ENCODE peak calls at places on chromosomes 2 and 18, in ten cellular contexts. One of them, this sample, is unnamed.

GRCh38 chr18:8703181-8703638 is 2.1 kb upstream of the MTCL1 start:
- DNase-seq in transverse colon: no peak
- DNase-seq in Daoy: no peak
- DNase-seq in RCC 7860: no peak
- DNase-seq in cardiac fibroblast: no peak
- DNase-seq in GM12865: no peak
- DNase-seq in GM06990: no peak
- DNase-seq in foreskin fibroblast: no peak
- DNase-seq in retina: peak
- DNase-seq in HuH-7.5: no peak
- DNase-seq in this sample: no peak

GRCh38 chr2:98148968-98149697 is 62.2 kb downstream of the VWA3B start:
- DNase-seq in HuH-7.5: no peak
- DNase-seq in transverse colon: no peak
- DNase-seq in GM06990: no peak
- DNase-seq in GM12865: no peak
- DNase-seq in retina: no peak
- DNase-seq in foreskin fibroblast: peak
- DNase-seq in Daoy: peak
- DNase-seq in RCC 7860: no peak
- DNase-seq in cardiac fibroblast: peak
- DNase-seq in this sample: no peak

GRCh38 chr2:172350844-172351480 is 76.4 kb upstream of the ITGA6 start:
- DNase-seq in foreskin fibroblast: no peak
- DNase-seq in RCC 7860: no peak
- DNase-seq in HuH-7.5: no peak
- DNase-seq in cardiac fibroblast: no peak
- DNase-seq in GM06990: no peak
- DNase-seq in Daoy: no peak
- DNase-seq in transverse colon: no peak
- DNase-seq in GM12865: no peak
- DNase-seq in retina: no peak
- DNase-seq in this sample: no peak

GRCh38 chr2:33230133-33230618 is 246.3 kb upstream of the RASGRP3 start:
- DNase-seq in GM06990: no peak
- DNase-seq in cardiac fibroblast: no peak
- DNase-seq in transverse colon: no peak
- DNase-seq in retina: no peak
- DNase-seq in HuH-7.5: no peak
- DNase-seq in GM12865: no peak
- DNase-seq in foreskin fibroblast: no peak
- DNase-seq in RCC 7860: no peak
- DNase-seq in Daoy: no peak
- DNase-seq in this sample: no peak

GRCh38 chr2:39541011-39541930 is 104.2 kb upstream of the MAP4K3 start:
- DNase-seq in RCC 7860: no peak
- DNase-seq in Daoy: no peak
- DNase-seq in GM06990: no peak
- DNase-seq in HuH-7.5: peak
- DNase-seq in transverse colon: no peak
- DNase-seq in retina: no peak
- DNase-seq in foreskin fibroblast: no peak
- DNase-seq in GM12865: no peak
- DNase-seq in cardiac fibroblast: no peak
- DNase-seq in this sample: no peak

GRCh38 chr2:96099861-96100798 is 16.2 kb downstream of the ADRA2B start:
- DNase-seq in Daoy: no peak
- DNase-seq in retina: peak
- DNase-seq in GM12865: no peak
- DNase-seq in foreskin fibroblast: no peak
- DNase-seq in HuH-7.5: no peak
- DNase-seq in GM06990: no peak
- DNase-seq in cardiac fibroblast: no peak
- DNase-seq in transverse colon: peak
- DNase-seq in RCC 7860: no peak
- DNase-seq in this sample: no peak

GRCh38 chr2:205914736-205915510 is 171.1 kb downstream of the INO80D start:
- DNase-seq in GM12865: no peak
- DNase-seq in HuH-7.5: no peak
- DNase-seq in Daoy: no peak
- DNase-seq in retina: peak
- DNase-seq in RCC 7860: no peak
- DNase-seq in transverse colon: no peak
- DNase-seq in foreskin fibroblast: no peak
- DNase-seq in GM06990: no peak
- DNase-seq in cardiac fibroblast: no peak
- DNase-seq in this sample: no peak

GRCh38 chr2:102677219-102678215 is 58.2 kb downstream of the SLC9A2 start:
- DNase-seq in retina: no peak
- DNase-seq in cardiac fibroblast: peak
- DNase-seq in GM12865: no peak
- DNase-seq in HuH-7.5: no peak
- DNase-seq in transverse colon: no peak
- DNase-seq in Daoy: no peak
- DNase-seq in foreskin fibroblast: no peak
- DNase-seq in GM06990: no peak
- DNase-seq in RCC 7860: no peak
- DNase-seq in this sample: no peak

GRCh38 chr18:45636110-45636509 is 20.8 kb downstream of the SLC14A2 start:
- DNase-seq in HuH-7.5: no peak
- DNase-seq in GM06990: no peak
- DNase-seq in Daoy: no peak
- DNase-seq in cardiac fibroblast: no peak
- DNase-seq in foreskin fibroblast: no peak
- DNase-seq in RCC 7860: no peak
- DNase-seq in transverse colon: no peak
- DNase-seq in retina: no peak
- DNase-seq in GM12865: no peak
- DNase-seq in this sample: no peak

GRCh38 chr2:233638836-233639235 is 2.6 kb downstream of the UGT1A10 start:
- DNase-seq in Daoy: peak
- DNase-seq in HuH-7.5: no peak
- DNase-seq in foreskin fibroblast: no peak
- DNase-seq in GM12865: peak
- DNase-seq in GM06990: no peak
- DNase-seq in transverse colon: peak
- DNase-seq in RCC 7860: no peak
- DNase-seq in retina: no peak
- DNase-seq in cardiac fibroblast: no peak
- DNase-seq in this sample: no peak

GRCh38 chr18:62018761-62019041 is 125.9 kb upstream of the RNF152 start:
- DNase-seq in Daoy: no peak
- DNase-seq in cardiac fibroblast: no peak
- DNase-seq in RCC 7860: no peak
- DNase-seq in foreskin fibroblast: no peak
- DNase-seq in HuH-7.5: no peak
- DNase-seq in GM12865: peak
- DNase-seq in retina: no peak
- DNase-seq in GM06990: no peak
- DNase-seq in transverse colon: no peak
- DNase-seq in this sample: no peak

GRCh38 chr18:67926929-67927864 is 410.7 kb upstream of the DSEL start:
- DNase-seq in transverse colon: no peak
- DNase-seq in HuH-7.5: no peak
- DNase-seq in GM06990: no peak
- DNase-seq in cardiac fibroblast: no peak
- DNase-seq in RCC 7860: no peak
- DNase-seq in GM12865: no peak
- DNase-seq in retina: no peak
- DNase-seq in Daoy: no peak
- DNase-seq in foreskin fibroblast: peak
- DNase-seq in this sample: no peak

GRCh38 chr18:2223394-2223793 is 347.9 kb downstream of the METTL4 start:
- DNase-seq in GM06990: no peak
- DNase-seq in retina: no peak
- DNase-seq in foreskin fibroblast: no peak
- DNase-seq in HuH-7.5: no peak
- DNase-seq in Daoy: no peak
- DNase-seq in RCC 7860: no peak
- DNase-seq in transverse colon: no peak
- DNase-seq in cardiac fibroblast: peak
- DNase-seq in GM12865: no peak
- DNase-seq in this sample: no peak

GRCh38 chr2:181742908-181743722 is 62.8 kb upstream of the NEUROD1 start:
- DNase-seq in foreskin fibroblast: peak
- DNase-seq in Daoy: peak
- DNase-seq in retina: peak
- DNase-seq in RCC 7860: peak
- DNase-seq in GM12865: peak
- DNase-seq in cardiac fibroblast: peak
- DNase-seq in transverse colon: peak
- DNase-seq in GM06990: no peak
- DNase-seq in HuH-7.5: peak
- DNase-seq in this sample: peak

GRCh38 chr2:28613181-28613580 is 117.3 kb downstream of the PLB1 start:
- DNase-seq in GM06990: no peak
- DNase-seq in transverse colon: no peak
- DNase-seq in foreskin fibroblast: no peak
- DNase-seq in Daoy: no peak
- DNase-seq in retina: no peak
- DNase-seq in GM12865: no peak
- DNase-seq in cardiac fibroblast: no peak
- DNase-seq in HuH-7.5: no peak
- DNase-seq in RCC 7860: no peak
- DNase-seq in this sample: no peak

GRCh38 chr2:26144953-26145680 is 27.8 kb upstream of the GAREM2 start:
- DNase-seq in RCC 7860: peak
- DNase-seq in GM06990: peak
- DNase-seq in Daoy: peak
- DNase-seq in GM12865: peak
- DNase-seq in retina: peak
- DNase-seq in cardiac fibroblast: peak
- DNase-seq in foreskin fibroblast: peak
- DNase-seq in HuH-7.5: peak
- DNase-seq in transverse colon: peak
- DNase-seq in this sample: no peak

GRCh38 chr2:20577495-20578235 is 73.2 kb downstream of the HS1BP3 start:
- DNase-seq in HuH-7.5: no peak
- DNase-seq in foreskin fibroblast: peak
- DNase-seq in Daoy: peak
- DNase-seq in cardiac fibroblast: no peak
- DNase-seq in retina: no peak
- DNase-seq in transverse colon: no peak
- DNase-seq in GM12865: no peak
- DNase-seq in GM06990: no peak
- DNase-seq in RCC 7860: peak
- DNase-seq in this sample: peak

This sample was measured in kidney epithelial cell.